ENCODE peak calls at places on chromosomes 1 and 21, in four cellular contexts. One of them, this sample, is unnamed. For H3K27me3, the result is how much of the 10 kb centered on the place peaks cover.

GRCh38 chr1:35561297-35561971 is 3.8 kb downstream of the NCDN start:
- DNase-seq in cardiac muscle cell: no peak
- DNase-seq in neural progenitor cell: no peak
- DNase-seq in mesendoderm: no peak
- DNase-seq in this sample: no peak

GRCh38 chr1:65001238-65001792 is 35.0 kb upstream of the JAK1 start:
- DNase-seq in cardiac muscle cell: peak
- DNase-seq in mesendoderm: peak
- DNase-seq in neural progenitor cell: peak
- DNase-seq in this sample: peak

GRCh38 chr1:194705123-194705522 is 1518.7 kb upstream of the B3GALT2 start:
- DNase-seq in mesendoderm: no peak
- DNase-seq in cardiac muscle cell: no peak
- DNase-seq in neural progenitor cell: no peak
- DNase-seq in this sample: no peak

GRCh38 chr1:245735831-245736530 is 581.2 kb downstream of the KIF26B start:
- DNase-seq in neural progenitor cell: no peak
- DNase-seq in cardiac muscle cell: no peak
- DNase-seq in mesendoderm: no peak
- DNase-seq in this sample: no peak

GRCh38 chr1:226790545-226791181 is 51.6 kb upstream of the ITPKB start:
- DNase-seq in cardiac muscle cell: no peak
- DNase-seq in neural progenitor cell: no peak
- DNase-seq in mesendoderm: no peak
- DNase-seq in this sample: no peak

GRCh38 chr1:60895167-60896124 is 186.9 kb upstream of the NFIA start:
- DNase-seq in cardiac muscle cell: no peak
- DNase-seq in mesendoderm: no peak
- DNase-seq in neural progenitor cell: peak
- DNase-seq in this sample: no peak

GRCh38 chr1:40829631-40830245 is 32.4 kb downstream of the CITED4 start:
- DNase-seq in cardiac muscle cell: no peak
- DNase-seq in neural progenitor cell: no peak
- DNase-seq in mesendoderm: no peak
- DNase-seq in this sample: no peak

GRCh38 chr1:151009206-151009587 is 948 bp downstream of the PRUNE1 start:
- DNase-seq in mesendoderm: no peak
- DNase-seq in neural progenitor cell: no peak
- DNase-seq in cardiac muscle cell: no peak
- DNase-seq in this sample: no peak

GRCh38 chr1:54547601-54548388 is at the start of gene ACOT11:
- DNase-seq in neural progenitor cell: peak
- DNase-seq in cardiac muscle cell: peak
- DNase-seq in mesendoderm: peak
- DNase-seq in this sample: peak

GRCh38 chr21:34642211-34643075 is 26.4 kb upstream of the CLIC6 start:
- DNase-seq in mesendoderm: no peak
- DNase-seq in neural progenitor cell: no peak
- DNase-seq in cardiac muscle cell: no peak
- DNase-seq in this sample: no peak

GRCh38 chr1:175409938-175410337 is 217.4 kb upstream of the KIAA0040 start:
- DNase-seq in cardiac muscle cell: no peak
- DNase-seq in neural progenitor cell: no peak
- DNase-seq in mesendoderm: no peak
- DNase-seq in this sample: no peak

GRCh38 chr1:176774224-176774623 is 311.2 kb downstream of the PAPPA2 start:
- DNase-seq in neural progenitor cell: no peak
- DNase-seq in cardiac muscle cell: no peak
- DNase-seq in mesendoderm: no peak
- DNase-seq in this sample: no peak

GRCh38 chr1:171313835-171314320 is at the start of gene FMO4:
- DNase-seq in mesendoderm: peak
- DNase-seq in cardiac muscle cell: peak
- DNase-seq in neural progenitor cell: peak
- DNase-seq in this sample: peak

GRCh38 chr1:80048706-80049105 is 1042.2 kb upstream of the ADGRL4 start:
- DNase-seq in mesendoderm: no peak
- DNase-seq in cardiac muscle cell: no peak
- DNase-seq in neural progenitor cell: no peak
- DNase-seq in this sample: no peak

GRCh38 chr1:197911172-197911856 is 5.9 kb upstream of the LHX9 start:
- DNase-seq in neural progenitor cell: peak
- DNase-seq in mesendoderm: no peak
- DNase-seq in cardiac muscle cell: no peak
- DNase-seq in this sample: peak
- H3K27me3 ChIP-seq in neural progenitor cell: half or more
- H3K27me3 ChIP-seq in mesendoderm: half or more
- H3K27me3 ChIP-seq in cardiac muscle cell: half or more
- H3K27me3 ChIP-seq in this sample: half or more

DNA sequence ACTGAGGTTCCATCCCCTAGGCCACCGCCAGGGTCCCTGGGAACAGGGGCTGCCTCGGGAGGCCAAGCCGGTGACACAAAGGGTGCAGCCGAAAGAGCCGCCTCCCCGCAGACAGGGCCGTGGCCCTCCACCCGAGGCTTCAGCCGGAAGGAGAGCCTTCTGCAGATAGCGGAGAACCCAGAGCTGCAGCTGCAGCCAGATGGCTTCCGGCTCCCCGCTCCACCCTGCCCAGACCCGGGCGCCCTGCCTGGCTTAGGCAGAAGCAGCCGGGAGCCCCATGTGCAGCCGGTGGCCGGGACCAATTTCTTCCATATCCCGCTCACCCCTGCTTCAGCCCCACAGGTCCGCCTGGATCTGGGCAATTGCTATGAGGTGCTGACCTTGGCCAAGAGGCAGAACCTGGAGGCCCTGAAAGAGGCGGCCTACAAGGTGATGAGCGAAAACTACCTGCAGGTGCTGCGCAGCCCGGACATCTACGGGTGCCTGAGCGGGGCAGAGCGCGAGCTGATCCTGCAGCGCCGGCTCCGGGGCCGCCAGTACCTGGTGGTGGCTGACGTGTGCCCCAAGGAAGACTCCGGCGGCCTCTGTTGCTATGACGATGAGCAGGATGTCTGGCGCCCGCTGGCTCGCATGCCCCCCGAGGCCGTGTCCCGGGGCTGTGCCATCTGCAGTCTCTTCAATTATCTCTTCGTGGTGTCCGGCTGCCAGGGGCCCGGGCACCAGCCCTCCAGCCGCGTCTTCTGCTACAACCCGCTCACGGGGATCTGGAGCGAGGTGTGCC is 1.4 kb downstream of the KLHDC7A start:
- DNase-seq in cardiac muscle cell: no peak
- DNase-seq in mesendoderm: no peak
- DNase-seq in neural progenitor cell: no peak
- DNase-seq in this sample: peak
- H3K27me3 ChIP-seq in cardiac muscle cell: under half
- H3K27me3 ChIP-seq in mesendoderm: under half
- H3K27me3 ChIP-seq in neural progenitor cell: under half
- H3K27me3 ChIP-seq in this sample: under half

GRCh38 chr1:160080381-160081100 is 797 bp upstream of the KCNJ9 start:
- DNase-seq in neural progenitor cell: no peak
- DNase-seq in mesendoderm: no peak
- DNase-seq in cardiac muscle cell: no peak
- DNase-seq in this sample: no peak

GRCh38 chr1:160081261-160081936 is at the start of gene KCNJ9:
- DNase-seq in neural progenitor cell: peak
- DNase-seq in mesendoderm: peak
- DNase-seq in cardiac muscle cell: no peak
- DNase-seq in this sample: peak

GRCh38 chr1:160083968-160084770 is 2.8 kb downstream of the KCNJ9 start:
- DNase-seq in mesendoderm: peak
- DNase-seq in neural progenitor cell: peak
- DNase-seq in cardiac muscle cell: peak
- DNase-seq in this sample: peak

GRCh38 chr1:160082926-160083325 is 1.6 kb downstream of the KCNJ9 start:
- DNase-seq in cardiac muscle cell: no peak
- DNase-seq in neural progenitor cell: no peak
- DNase-seq in mesendoderm: no peak
- DNase-seq in this sample: peak

DNA sequence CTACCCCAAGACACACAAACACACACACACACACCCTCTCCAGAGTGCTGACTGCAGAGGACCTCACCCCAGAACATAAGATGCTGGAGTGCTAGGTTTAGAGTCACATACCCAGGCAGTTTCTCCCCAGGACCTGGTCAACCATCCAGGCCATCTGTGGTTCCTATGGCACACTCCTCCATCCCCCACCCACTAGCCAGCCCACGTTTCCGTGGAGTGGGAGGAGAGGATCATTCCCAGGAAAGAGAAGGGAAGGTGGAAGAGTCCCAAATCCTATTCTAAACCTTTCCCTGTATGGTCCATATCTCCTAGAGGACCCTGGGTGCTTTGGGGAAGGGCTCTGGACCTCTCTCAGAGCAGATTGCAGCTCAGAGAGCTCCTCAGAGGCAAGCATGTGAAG is 1.1 kb downstream of the KCNJ9 start:
- DNase-seq in mesendoderm: no peak
- DNase-seq in neural progenitor cell: no peak
- DNase-seq in cardiac muscle cell: no peak
- DNase-seq in this sample: no peak
- H3K27me3 ChIP-seq in mesendoderm: under half
- H3K27me3 ChIP-seq in neural progenitor cell: half or more
- H3K27me3 ChIP-seq in cardiac muscle cell: half or more
- H3K27me3 ChIP-seq in this sample: half or more

GRCh38 chr1:50975436-50975835 is 5.4 kb downstream of the CDKN2C start:
- DNase-seq in cardiac muscle cell: no peak
- DNase-seq in neural progenitor cell: no peak
- DNase-seq in mesendoderm: no peak
- DNase-seq in this sample: no peak
- H3K27me3 ChIP-seq in cardiac muscle cell: half or more
- H3K27me3 ChIP-seq in neural progenitor cell: half or more
- H3K27me3 ChIP-seq in mesendoderm: under half
- H3K27me3 ChIP-seq in this sample: half or more

DNA sequence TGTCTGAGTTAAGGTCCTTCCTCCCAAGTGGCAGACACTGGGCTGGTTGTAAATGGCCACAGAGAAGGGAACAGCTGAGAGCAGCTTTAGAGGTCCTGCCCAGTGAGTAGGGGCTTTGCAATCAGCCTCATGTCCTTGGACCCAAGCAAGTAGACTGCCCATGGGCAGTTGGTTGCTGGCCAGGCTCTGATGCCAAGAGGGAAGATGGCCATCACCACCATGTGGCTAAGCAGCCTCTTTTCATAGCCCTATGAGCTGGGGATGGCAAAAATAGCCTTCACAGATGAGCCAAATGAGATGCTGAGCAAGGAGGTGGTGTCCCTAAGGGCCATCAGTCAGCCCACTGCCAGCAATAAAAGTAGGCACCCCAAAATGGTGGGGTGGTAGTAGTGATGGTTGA is 3.2 kb downstream of the DISP3 start:
- DNase-seq in cardiac muscle cell: no peak
- DNase-seq in mesendoderm: no peak
- DNase-seq in neural progenitor cell: no peak
- DNase-seq in this sample: no peak
- H3K27me3 ChIP-seq in cardiac muscle cell: under half
- H3K27me3 ChIP-seq in mesendoderm: under half
- H3K27me3 ChIP-seq in neural progenitor cell: under half
- H3K27me3 ChIP-seq in this sample: under half

GRCh38 chr1:208269338-208269666 is 25.1 kb upstream of the PLXNA2 start:
- DNase-seq in neural progenitor cell: no peak
- DNase-seq in mesendoderm: no peak
- DNase-seq in cardiac muscle cell: no peak
- DNase-seq in this sample: no peak

GRCh38 chr1:208273386-208274021 is 29.3 kb upstream of the PLXNA2 start:
- DNase-seq in neural progenitor cell: no peak
- DNase-seq in cardiac muscle cell: no peak
- DNase-seq in mesendoderm: no peak
- DNase-seq in this sample: no peak

GRCh38 chr1:208272713-208273112 is 28.5 kb upstream of the PLXNA2 start:
- DNase-seq in neural progenitor cell: no peak
- DNase-seq in mesendoderm: peak
- DNase-seq in cardiac muscle cell: peak
- DNase-seq in this sample: no peak

GRCh38 chr1:208270679-208271111 is 26.5 kb upstream of the PLXNA2 start:
- DNase-seq in neural progenitor cell: peak
- DNase-seq in mesendoderm: peak
- DNase-seq in cardiac muscle cell: no peak
- DNase-seq in this sample: no peak

DNA sequence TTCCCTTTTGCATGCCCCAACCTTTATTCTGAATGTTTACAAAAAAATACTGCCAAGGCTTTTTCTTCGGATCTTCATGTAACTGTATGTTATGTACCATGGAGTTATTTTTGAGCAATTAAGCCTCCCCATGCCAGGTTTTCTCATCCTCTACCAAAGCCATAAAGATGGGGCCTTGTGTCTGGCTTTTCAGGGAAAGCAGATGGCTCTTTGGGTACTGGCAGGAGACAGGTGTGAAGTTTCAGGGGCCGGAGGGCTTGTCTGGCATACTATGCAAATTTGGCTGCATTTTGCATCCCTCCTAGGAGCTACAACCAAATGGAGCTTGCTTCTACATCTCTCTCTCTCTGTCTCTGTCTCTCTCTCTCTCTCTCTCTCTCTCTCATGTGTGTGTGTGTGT is 28.1 kb upstream of the PLXNA2 start:
- DNase-seq in mesendoderm: peak
- DNase-seq in cardiac muscle cell: no peak
- DNase-seq in neural progenitor cell: no peak
- DNase-seq in this sample: no peak
- H3K27me3 ChIP-seq in mesendoderm: under half
- H3K27me3 ChIP-seq in cardiac muscle cell: under half
- H3K27me3 ChIP-seq in neural progenitor cell: under half
- H3K27me3 ChIP-seq in this sample: under half